ENCODE peak calls at places on chromosomes 12 and 14, in nine cellular contexts. H is lower lobe of right lung, N is NB4, X is A549, R is colonic mucosa, U is right cardiac atrium, Z is epithelial cell of proximal tubule, J is IMR-90, M is AG09309. S is an unnamed sample.

GRCh38 chr12:24066865-24067264 is 117.4 kb upstream of the SOX5 start:
- DNase-seq in R (no peak), H (no peak), J (peak), U (no peak), Z (no peak), N (no peak), X (no peak), M (peak), S (peak)

GRCh38 chr14:41718477-41719166 is 111.9 kb downstream of the LRFN5 start:
- DNase-seq in J (no peak), Z (no peak), N (peak), M (no peak), X (no peak), H (no peak), U (no peak), R (no peak), S (no peak)

GRCh38 chr12:29317556-29318363 is 63.2 kb downstream of the ERGIC2 start:
- DNase-seq in M (no peak), Z (peak), R (peak), H (no peak), N (peak), X (peak), U (peak), J (peak), S (no peak)

GRCh38 chr14:60204104-60204842 is 39.1 kb upstream of the DHRS7 start:
- DNase-seq in X (no peak), R (no peak), Z (no peak), M (no peak), H (no peak), N (peak), J (no peak), U (no peak), S (no peak)

GRCh38 chr12:122858591-122859302 is 23.5 kb downstream of the HIP1R start:
- DNase-seq in J (no peak), H (no peak), N (no peak), M (no peak), U (no peak), X (no peak), Z (no peak), R (no peak), S (peak)

GRCh38 chr12:96237465-96238077 is 43.4 kb downstream of the ELK3 start:
- DNase-seq in H (no peak), M (peak), U (peak), N (peak), X (no peak), J (peak), Z (no peak), R (peak), S (peak)

GRCh38 chr12:83432176-83432719 is 745.5 kb downstream of the TMTC2 start:
- DNase-seq in J (no peak), X (no peak), N (peak), U (no peak), Z (no peak), M (no peak), H (no peak), R (no peak), S (no peak)

GRCh38 chr12:69385038-69385437 is 25.5 kb downstream of the YEATS4 start:
- DNase-seq in J (no peak), M (no peak), N (no peak), R (no peak), X (no peak), Z (no peak), H (no peak), U (no peak), S (no peak)

GRCh38 chr14:103103461-103104388 is 9.2 kb downstream of the EXOC3L4 start:
- DNase-seq in H (peak), J (peak), R (peak), U (peak), X (peak), Z (no peak), N (peak), M (no peak), S (peak)

GRCh38 chr12:12927211-12928079 is 24.5 kb downstream of the GPRC5D start:
- DNase-seq in H (peak), Z (no peak), M (no peak), R (peak), J (peak), X (peak), N (no peak), U (peak), S (no peak)

GRCh38 chr12:43348221-43348620 is 203.8 kb downstream of the ADAMTS20 start:
- DNase-seq in U (no peak), X (no peak), H (no peak), Z (no peak), N (no peak), J (no peak), R (no peak), M (no peak), S (no peak)

GRCh38 chr12:69214169-69214568 is 25.2 kb upstream of the CPSF6 start:
- DNase-seq in M (no peak), R (no peak), H (no peak), U (no peak), J (no peak), Z (no peak), X (no peak), N (no peak), S (no peak)

GRCh38 chr12:22409071-22409951 is 74.8 kb upstream of the ST8SIA1 start:
- DNase-seq in Z (no peak), M (no peak), H (no peak), N (no peak), U (no peak), X (no peak), J (no peak), R (no peak), S (no peak)

GRCh38 chr12:127489055-127489454 is 777.9 kb upstream of the TMEM132C start:
- DNase-seq in J (no peak), Z (no peak), X (no peak), N (no peak), H (no peak), M (no peak), U (no peak), R (peak), S (no peak)

GRCh38 chr12:131075194-131075593 is 121.5 kb downstream of the ADGRD1 start:
- DNase-seq in J (no peak), U (no peak), H (no peak), N (no peak), R (no peak), M (no peak), X (no peak), Z (no peak), S (peak)

GRCh38 chr12:27785882-27786570 is 6.0 kb upstream of the MANSC4 start:
- DNase-seq in U (no peak), R (no peak), M (no peak), Z (no peak), N (peak), X (no peak), H (no peak), J (peak), S (peak)

GRCh38 chr12:109764123-109764522 is 50.5 kb downstream of the FAM222A start:
- DNase-seq in M (no peak), Z (no peak), H (peak), J (no peak), R (no peak), X (no peak), N (peak), U (no peak), S (peak)

GRCh38 chr14:50121506-50121905 is 5.1 kb upstream of the VCPKMT start:
- DNase-seq in N (no peak), H (no peak), M (no peak), J (no peak), Z (no peak), U (no peak), X (no peak), R (no peak), S (no peak)

GRCh38 chr14:37546621-37547447 is 48.2 kb downstream of the FOXA1 start:
- DNase-seq in R (peak), X (peak), H (no peak), U (no peak), M (no peak), N (no peak), J (peak), Z (no peak), S (no peak)

GRCh38 chr12:100414756-100415155 is 57.9 kb downstream of the SLC17A8 start:
- DNase-seq in H (no peak), U (no peak), R (no peak), Z (no peak), J (no peak), M (no peak), N (no peak), X (no peak), S (no peak)

GRCh38 chr12:57262126-57262822 is 11.3 kb upstream of the STAC3 start:
- DNase-seq in Z (no peak), R (no peak), U (no peak), X (no peak), J (no peak), H (no peak), N (no peak), M (no peak), S (no peak)

GRCh38 chr12:132740652-132741051 is 21.0 kb downstream of the ANKLE2 start:
- DNase-seq in M (no peak), J (no peak), Z (no peak), U (no peak), H (peak), N (no peak), X (no peak), R (no peak), S (peak)

GRCh38 chr14:78425782-78426181 is 255.6 kb downstream of the NRXN3 start:
- DNase-seq in X (no peak), H (peak), U (no peak), N (no peak), M (no peak), Z (no peak), R (no peak), J (no peak), S (no peak)

GRCh38 chr12:55931780-55932545 is 1.0 kb downstream of the DGKA start:
- DNase-seq in N (peak), R (peak), H (peak), M (no peak), Z (no peak), U (peak), X (no peak), J (peak), S (peak)

GRCh38 chr12:32586390-32586789 is 92.7 kb upstream of the DNM1L start:
- DNase-seq in N (peak), R (no peak), X (no peak), U (no peak), M (no peak), H (no peak), Z (no peak), J (peak), S (no peak)

GRCh38 chr12:125004621-125005020 is 11.2 kb downstream of the BRI3BP start:
- DNase-seq in H (no peak), R (no peak), X (no peak), M (no peak), U (no peak), J (no peak), N (no peak), Z (no peak), S (no peak)

GRCh38 chr14:95597784-95598204 is 62.9 kb downstream of the GLRX5 start:
- DNase-seq in H (no peak), Z (no peak), N (no peak), R (no peak), M (peak), J (peak), X (no peak), U (no peak), S (peak)

GRCh38 chr12:1518763-1519516 is 75.4 kb downstream of the FBXL14 start:
- DNase-seq in U (no peak), H (no peak), R (no peak), N (peak), J (peak), Z (peak), M (peak), X (peak), S (peak)

GRCh38 chr12:124524231-124524925 is 43.0 kb downstream of the NCOR2 start:
- DNase-seq in N (no peak), M (peak), X (no peak), J (peak), R (no peak), H (no peak), Z (peak), U (no peak), S (peak)

GRCh38 chr12:10607885-10608458 is 5.4 kb downstream of the MAGOHB start:
- DNase-seq in J (peak), X (peak), H (no peak), Z (no peak), M (no peak), U (no peak), R (no peak), N (peak), S (no peak)

GRCh38 chr12:119222222-119222951 is 43.7 kb downstream of the HSPB8 start:
- DNase-seq in M (no peak), N (no peak), U (no peak), X (no peak), H (no peak), Z (no peak), J (no peak), R (no peak), S (no peak)

GRCh38 chr12:121949643-121950397 is 31.4 kb downstream of the CFAP251 start:
- DNase-seq in R (no peak), J (peak), U (no peak), H (no peak), N (no peak), M (peak), Z (no peak), X (peak), S (no peak)

GRCh38 chr14:49769581-49770211 is 1.7 kb downstream of the KLHDC2 start:
- DNase-seq in R (peak), X (peak), J (no peak), N (no peak), H (peak), M (no peak), Z (no peak), U (no peak), S (no peak)

GRCh38 chr12:132342322-132342721 is 12.9 kb upstream of the GALNT9 start:
- DNase-seq in N (peak), Z (no peak), R (no peak), U (no peak), J (no peak), X (peak), M (no peak), H (no peak), S (no peak)

GRCh38 chr12:105469182-105469581 is 138.7 kb downstream of the C12orf75 start:
- DNase-seq in N (no peak), X (no peak), Z (no peak), U (no peak), J (no peak), M (no peak), R (no peak), H (no peak), S (peak)

DNA sequence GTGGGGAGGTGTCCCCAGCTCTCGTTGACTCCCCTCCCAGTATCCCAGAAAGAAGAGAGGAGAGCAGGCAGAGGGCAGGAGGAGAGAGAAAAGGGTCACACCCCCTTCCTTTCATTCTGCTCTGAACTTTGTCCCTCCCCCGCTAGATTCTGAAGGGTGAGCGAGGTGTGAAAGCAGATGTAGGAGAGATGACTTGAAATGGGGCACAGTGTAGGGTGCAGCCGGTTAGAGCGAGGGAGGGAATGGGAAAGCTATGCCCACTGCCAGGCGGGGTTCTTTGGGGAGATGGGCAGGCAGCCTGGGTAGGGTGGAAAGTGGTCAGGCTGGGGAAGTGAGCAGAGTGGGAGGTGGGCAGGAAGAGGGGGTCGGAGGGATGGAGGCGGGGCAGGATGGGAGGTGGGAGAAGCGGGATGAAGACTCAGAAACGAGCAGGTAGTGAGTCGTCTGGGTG is 11.6 kb upstream of the CALCOCO1 start:
- DNase-seq in R (no peak), H (no peak), N (no peak), X (no peak), U (no peak), M (no peak), Z (no peak), J (no peak), S (no peak)
- H3K4me3 ChIP-seq in R (no peak), H (peak), N (no peak), X (no peak), U (no peak), M (no peak), Z (no peak), J (no peak), S (no peak)

GRCh38 chr12:14418526-14418925 is 53.0 kb downstream of the ATF7IP start:
- DNase-seq in H (no peak), N (no peak), Z (no peak), U (no peak), J (peak), X (no peak), M (no peak), R (no peak), S (peak)
- H3K4me3 ChIP-seq in H (no peak), N (no peak), Z (peak), U (peak), J (no peak), X (no peak), M (no peak), R (no peak), S (peak)

GRCh38 chr12:126464157-126464556 is 1398.9 kb downstream of the AACS start:
- DNase-seq in J (no peak), H (no peak), X (no peak), M (no peak), N (no peak), R (no peak), U (no peak), Z (no peak), S (no peak)
- H3K4me3 ChIP-seq in J (no peak), H (no peak), X (no peak), M (no peak), N (no peak), R (no peak), U (no peak), Z (no peak), S (no peak)

GRCh38 chr12:80715850-80716249 is 862 bp upstream of the MYF5 start:
- DNase-seq in N (no peak), U (no peak), J (no peak), H (no peak), R (no peak), Z (no peak), X (no peak), M (no peak), S (no peak)

GRCh38 chr12:80714055-80714454 is 2.7 kb upstream of the MYF5 start:
- DNase-seq in Z (no peak), N (no peak), M (no peak), R (no peak), H (no peak), X (no peak), U (no peak), J (peak), S (no peak)

GRCh38 chr12:80713419-80713818 is 3.3 kb upstream of the MYF5 start:
- DNase-seq in Z (no peak), J (no peak), H (no peak), R (no peak), M (no peak), N (no peak), X (no peak), U (no peak), S (no peak)

GRCh38 chr12:80714846-80715245 is 1.9 kb upstream of the MYF5 start:
- DNase-seq in H (no peak), J (no peak), R (no peak), N (no peak), Z (no peak), U (no peak), X (no peak), M (no peak), S (no peak)

DNA sequence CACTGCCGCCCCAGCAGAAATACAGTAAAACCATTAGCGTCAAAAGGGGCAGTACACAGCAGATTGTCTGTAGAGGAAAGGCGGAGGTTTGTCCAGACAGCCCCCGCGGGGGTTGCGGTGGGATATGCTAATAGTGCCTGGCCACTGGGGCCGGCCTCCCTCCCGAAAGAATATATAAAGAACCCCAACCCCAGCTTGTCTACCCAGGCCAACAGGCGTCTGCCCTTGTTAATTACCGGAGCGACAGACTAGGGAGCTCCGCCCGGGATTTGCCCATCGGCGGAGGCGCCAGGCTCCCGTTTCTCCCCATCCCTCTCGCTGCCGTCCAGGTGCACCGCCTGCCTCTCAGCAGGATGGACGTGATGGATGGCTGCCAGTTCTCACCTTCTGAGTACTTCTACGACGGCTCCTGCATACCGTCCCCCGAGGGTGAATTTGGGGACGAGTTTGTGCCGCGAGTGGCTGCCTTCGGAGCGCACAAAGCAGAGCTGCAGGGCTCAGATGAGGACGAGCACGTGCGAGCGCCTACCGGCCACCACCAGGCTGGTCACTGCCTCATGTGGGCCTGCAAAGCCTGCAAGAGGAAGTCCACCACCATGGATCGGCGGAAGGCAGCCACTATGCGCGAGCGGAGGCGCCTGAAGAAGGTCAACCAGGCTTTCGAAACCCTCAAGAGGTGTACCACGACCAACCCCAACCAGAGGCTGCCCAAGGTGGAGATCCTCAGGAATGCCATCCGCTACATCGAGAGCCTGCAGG is at the start of gene MYF5:
- DNase-seq in M (no peak), H (no peak), X (no peak), R (no peak), N (no peak), J (no peak), Z (no peak), U (no peak), S (no peak)
- H3K4me3 ChIP-seq in M (no peak), H (no peak), X (no peak), R (no peak), N (no peak), J (no peak), Z (no peak), U (no peak), S (peak)

DNA sequence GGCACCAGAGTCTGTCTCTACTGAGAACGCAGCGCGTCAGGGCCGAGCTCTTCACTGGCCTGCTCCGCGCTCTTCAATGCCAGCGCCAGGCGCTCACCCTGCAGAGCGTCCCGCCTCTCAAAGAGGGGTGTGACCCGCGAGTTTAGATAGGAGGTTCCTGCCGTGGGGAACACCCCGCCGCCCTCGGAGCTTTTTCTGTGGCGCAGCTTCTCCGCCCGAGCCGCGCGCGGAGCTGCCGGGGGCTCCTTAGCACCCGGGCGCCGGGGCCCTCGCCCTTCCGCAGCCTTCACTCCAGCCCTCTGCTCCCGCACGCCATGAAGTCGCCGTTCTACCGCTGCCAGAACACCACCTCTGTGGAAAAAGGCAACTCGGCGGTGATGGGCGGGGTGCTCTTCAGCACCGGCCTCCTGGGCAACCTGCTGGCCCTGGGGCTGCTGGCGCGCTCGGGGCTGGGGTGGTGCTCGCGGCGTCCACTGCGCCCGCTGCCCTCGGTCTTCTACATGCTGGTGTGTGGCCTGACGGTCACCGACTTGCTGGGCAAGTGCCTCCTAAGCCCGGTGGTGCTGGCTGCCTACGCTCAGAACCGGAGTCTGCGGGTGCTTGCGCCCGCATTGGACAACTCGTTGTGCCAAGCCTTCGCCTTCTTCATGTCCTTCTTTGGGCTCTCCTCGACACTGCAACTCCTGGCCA is at the start of gene PTGDR:
- DNase-seq in M (no peak), H (peak), Z (no peak), X (no peak), J (no peak), U (peak), R (peak), N (no peak), S (peak)
- H3K4me3 ChIP-seq in M (peak), H (peak), Z (no peak), X (no peak), J (peak), U (peak), R (peak), N (no peak), S (peak)

DNA sequence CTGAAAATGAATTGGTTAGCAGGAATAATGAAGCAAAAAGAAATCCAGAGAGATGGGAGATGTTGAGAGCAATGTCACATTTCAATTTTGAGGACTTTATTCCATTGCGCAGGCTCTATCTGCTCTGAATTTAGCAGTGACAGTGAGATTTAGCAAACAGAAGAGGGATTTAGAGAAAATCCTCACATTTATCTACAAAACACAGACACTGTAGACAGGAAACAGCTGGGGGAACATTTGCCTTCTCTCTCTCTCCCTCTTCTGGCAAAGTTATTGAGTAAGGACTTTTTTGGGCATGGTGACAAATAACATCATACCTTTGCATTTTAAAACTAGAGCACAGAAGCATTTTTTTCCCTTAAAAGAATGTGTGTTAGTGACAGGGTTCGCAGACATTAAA is at the start of gene IGF1:
- DNase-seq in X (no peak), N (no peak), J (peak), H (no peak), Z (no peak), M (no peak), R (no peak), U (no peak), S (no peak)
- H3K4me3 ChIP-seq in X (no peak), N (no peak), J (no peak), H (peak), Z (no peak), M (no peak), R (no peak), U (peak), S (peak)

GRCh38 chr14:73462078-73462715 is 3.9 kb upstream of the NUMB start:
- DNase-seq in X (peak), U (peak), Z (no peak), H (peak), N (peak), J (peak), M (no peak), R (peak), S (no peak)
- H3K4me3 ChIP-seq in X (peak), U (no peak), Z (peak), H (peak), N (peak), J (peak), M (no peak), R (peak), S (peak)